ENCODE peak calls at places on chromosomes 3 and 15, in five cellular contexts. X, P, T, L and D are unnamed samples.
A peak's percentile ranks its signal among the peaks of the same experiment; 100 is the strongest.

GRCh38 chr3:52062499-52062898 is 6.1 kb upstream of the DUSP7 start:
- DNase-seq in X (no peak), P (peak; percentile 68), T (no peak), L (peak; percentile 62), D (no peak)

GRCh38 chr3:128072454-128073184 is 20.4 kb downstream of the SEC61A1 start:
- DNase-seq in X (no peak), P (no peak), T (no peak), L (no peak), D (no peak)

GRCh38 chr3:13707456-13707855 is 158.5 kb downstream of the FBLN2 start:
- DNase-seq in X (no peak), P (no peak), T (no peak), L (no peak), D (peak; percentile 3)

GRCh38 chr3:168604767-168605166 is 509.0 kb upstream of the GOLIM4 start:
- DNase-seq in X (no peak), P (no peak), T (no peak), L (no peak), D (no peak)

GRCh38 chr15:85607141-85607806 is 187.5 kb downstream of the KLHL25 start:
- DNase-seq in X (no peak), P (no peak), T (no peak), L (no peak), D (no peak)

GRCh38 chr3:48684054-48684349 is 1.7 kb downstream of the NCKIPSD start:
- DNase-seq in X (no peak), P (no peak), T (no peak), L (no peak), D (no peak)

GRCh38 chr3:178705925-178706324 is 169.7 kb downstream of the KCNMB2 start:
- DNase-seq in X (no peak), P (no peak), T (no peak), L (no peak), D (no peak)

GRCh38 chr15:63054985-63055384 is 12.4 kb downstream of the TPM1 start:
- DNase-seq in X (no peak), P (no peak), T (no peak), L (no peak), D (no peak)

GRCh38 chr15:54500330-54500729 is 522.1 kb downstream of the UNC13C start:
- DNase-seq in X (no peak), P (no peak), T (no peak), L (no peak), D (no peak)

GRCh38 chr3:11641683-11642407 is 1.9 kb downstream of the VGLL4 start:
- DNase-seq in X (no peak), P (no peak), T (no peak), L (peak; percentile 52), D (peak; percentile 31)

GRCh38 chr3:63970596-63971468 is 52.5 kb downstream of the PSMD6 start:
- DNase-seq in X (peak; percentile 85), P (no peak), T (no peak), L (no peak), D (peak; percentile 87)

GRCh38 chr15:89876736-89877135 is 17.1 kb downstream of the AP3S2 start:
- DNase-seq in X (no peak), P (no peak), T (no peak), L (no peak), D (no peak)

GRCh38 chr3:195099976-195100755 is 170.8 kb downstream of the XXYLT1 start:
- DNase-seq in X (no peak), P (no peak), T (no peak), L (peak; percentile 17), D (no peak)

GRCh38 chr15:39118510-39118909 is 462.4 kb upstream of the THBS1 start:
- DNase-seq in X (no peak), P (no peak), T (no peak), L (no peak), D (no peak)

GRCh38 chr3:151037746-151038145 is 47.7 kb upstream of the MED12L start:
- DNase-seq in X (no peak), P (no peak), T (no peak), L (no peak), D (no peak)

GRCh38 chr15:41603941-41604660 is 45.1 kb downstream of the TYRO3 start:
- DNase-seq in X (peak; percentile 47), P (peak; percentile 55), T (no peak), L (peak; percentile 69), D (peak; percentile 61)

GRCh38 chr3:169454823-169455222 is 208.7 kb downstream of the MECOM start:
- DNase-seq in X (no peak), P (no peak), T (no peak), L (no peak), D (no peak)

GRCh38 chr3:20064796-20065564 is 24.7 kb downstream of the KAT2B start:
- DNase-seq in X (no peak), P (no peak), T (no peak), L (no peak), D (no peak)

GRCh38 chr15:74396445-74397238 is 29.2 kb upstream of the CYP11A1 start:
- DNase-seq in X (no peak), P (no peak), T (no peak), L (no peak), D (no peak)

GRCh38 chr3:12741205-12741604 is 17.9 kb downstream of the TMEM40 start:
- DNase-seq in X (no peak), P (no peak), T (no peak), L (no peak), D (no peak)

GRCh38 chr15:40567111-40567510 is 2.0 kb upstream of the RPUSD2 start:
- DNase-seq in X (no peak), P (no peak), T (no peak), L (no peak), D (peak; percentile 33)

GRCh38 chr3:142417302-142417701 is 30.5 kb downstream of the XRN1 start:
- DNase-seq in X (no peak), P (no peak), T (no peak), L (no peak), D (no peak)

GRCh38 chr15:38073278-38073930 is 139.0 kb downstream of the TMCO5A start:
- DNase-seq in X (no peak), P (no peak), T (peak; percentile 30), L (no peak), D (peak; percentile 56)
- H3K4me1 ChIP-seq in X (peaks cover 68% of the 10 kb centered on the region), P (peaks cover 3% of the 10 kb centered on the region), T (no peaks in the 10 kb centered on the region), L (peaks cover 36% of the 10 kb centered on the region), D (peaks cover 24% of the 10 kb centered on the region)

DNA sequence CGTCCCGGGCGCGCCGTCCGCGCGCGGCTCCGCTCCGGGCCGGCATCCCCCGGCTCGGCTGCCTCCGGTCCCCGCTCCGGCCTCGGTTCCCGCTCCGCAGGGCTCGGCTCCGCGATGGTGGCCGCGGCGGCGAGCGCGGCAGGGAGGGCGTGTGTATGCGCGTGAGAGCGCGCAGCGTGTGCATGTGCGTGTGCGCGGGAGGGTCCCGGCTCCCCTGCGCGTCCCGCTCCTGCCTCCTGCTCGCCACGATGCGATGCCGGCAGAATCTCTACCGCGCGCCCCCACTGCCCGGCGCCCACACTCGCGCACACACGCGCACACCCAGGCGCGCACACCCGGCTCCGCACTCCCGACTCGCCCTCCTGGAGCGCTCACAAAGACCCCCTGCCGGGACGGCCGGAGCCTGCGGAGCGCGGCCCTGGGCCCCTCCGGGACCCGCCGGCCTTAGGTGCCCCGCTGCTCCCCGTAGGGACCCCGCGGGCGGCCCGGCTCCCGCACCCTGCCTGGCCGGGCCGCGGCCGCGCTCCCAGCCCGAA is 186.6 kb upstream of the LINGO1 start:
- DNase-seq in X (no peak), P (no peak), T (no peak), L (no peak), D (peak; percentile 68)
- H3K4me3 ChIP-seq in X (peak overlapping the region; percentile 51), P (peak overlapping the region; percentile 61), T (peak overlapping the region; percentile 76), L (peak overlapping the region; percentile 51), D (peak overlapping the region; percentile 46)

GRCh38 chr15:57223887-57224286 is 152.4 kb upstream of the CGNL1 start:
- DNase-seq in X (no peak), P (no peak), T (no peak), L (no peak), D (no peak)
- H3K4me1 ChIP-seq in X (peaks cover 30% of the 10 kb centered on the region), P (peaks cover 23% of the 10 kb centered on the region), T (no peaks in the 10 kb centered on the region), L (peaks cover 27% of the 10 kb centered on the region), D (peaks cover 32% of the 10 kb centered on the region)

DNA sequence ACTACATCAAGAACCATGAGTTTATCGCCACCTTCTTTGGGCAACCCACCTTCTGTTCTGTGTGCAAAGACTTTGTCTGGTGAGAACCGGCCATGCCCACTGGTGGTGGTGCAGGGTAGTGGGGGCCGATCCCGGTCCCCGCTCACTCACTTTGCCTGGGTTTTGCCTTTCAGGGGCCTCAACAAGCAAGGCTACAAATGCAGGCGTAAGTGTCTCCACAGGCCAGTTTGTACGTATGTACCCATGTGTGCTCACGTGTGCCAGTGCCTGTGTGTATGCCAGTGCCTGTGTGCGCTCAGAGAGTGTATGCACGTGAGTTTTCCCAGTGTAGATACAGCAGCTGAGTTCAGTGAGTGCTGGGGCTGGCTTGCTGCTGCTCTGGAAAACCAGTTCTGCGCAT is 20.5 kb downstream of the PRKCD start:
- DNase-seq in X (no peak), P (no peak), T (no peak), L (no peak), D (no peak)
- H3K4me3 ChIP-seq in X (no peak overlapping the region), P (no peak overlapping the region), T (no peak overlapping the region), L (no peak overlapping the region), D (no peak overlapping the region)

DNA sequence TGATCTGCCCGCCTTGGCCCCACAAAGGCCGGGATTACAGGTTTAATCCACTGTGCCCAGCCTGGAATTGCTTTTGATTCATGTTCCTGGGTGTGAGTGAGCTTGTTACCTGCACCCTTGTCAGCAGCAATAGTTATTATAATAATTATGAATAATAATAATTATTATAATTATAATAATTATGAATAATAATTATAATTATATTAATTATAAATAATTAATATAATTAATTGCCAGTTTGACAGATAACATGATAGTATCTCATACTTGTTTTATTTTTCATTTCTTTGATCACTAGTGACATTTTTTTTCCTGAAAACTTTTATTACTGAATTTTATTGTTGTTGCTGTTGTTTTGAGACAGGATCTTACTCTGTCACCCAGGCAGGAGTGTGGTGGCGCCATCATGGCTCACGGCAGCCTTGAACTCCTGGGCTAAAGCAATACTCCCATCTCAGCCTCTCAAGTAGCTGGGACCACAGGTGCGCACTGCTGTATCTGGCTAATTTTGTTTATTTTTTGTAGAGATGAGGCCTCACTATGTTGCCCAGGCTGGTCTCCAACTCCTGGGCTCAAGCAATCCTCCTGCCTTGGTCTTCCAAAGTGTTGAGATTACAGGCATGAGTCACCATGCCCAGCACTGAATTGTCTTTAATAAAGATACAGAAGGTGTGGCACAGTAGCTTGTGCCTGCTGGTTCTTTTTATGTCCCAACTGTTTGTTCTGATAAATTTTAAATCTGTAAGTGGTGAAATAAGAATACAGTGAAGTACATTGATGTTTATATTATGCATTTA is 20.9 kb upstream of the TRAK1 start:
- DNase-seq in X (no peak), P (no peak), T (no peak), L (no peak), D (no peak)
- H3K4me1 ChIP-seq in X (peaks cover 57% of the 10 kb centered on the region), P (peaks cover 79% of the 10 kb centered on the region), T (peaks cover 24% of the 10 kb centered on the region), L (peaks cover 96% of the 10 kb centered on the region), D (peaks cover 23% of the 10 kb centered on the region)

GRCh38 chr3:184565421-184566211 is 4.0 kb downstream of the EPHB3 start:
- DNase-seq in X (no peak), P (no peak), T (no peak), L (no peak), D (no peak)
- H3K4me3 ChIP-seq in X (no peak overlapping the region), P (no peak overlapping the region), T (no peak overlapping the region), L (no peak overlapping the region), D (no peak overlapping the region)